ENCODE peak calls at places on chromosomes 4 and X, in six cellular contexts. S, O, P, A, F and E are unnamed samples.

GRCh38 chr4:22179124-22179874 is 230.7 kb upstream of the KCNIP4 start:
- DNase-seq in S (no peak), O (no peak), P (no peak), A (no peak), F (no peak), E (no peak)

GRCh38 chr4:15778191-15778741 is at the start of gene CD38:
- DNase-seq in S (no peak), O (peak; percentile 28), P (peak; percentile 11), A (no peak), F (no peak), E (no peak)

GRCh38 chrX:136185409-136186022 is 38.2 kb downstream of the FHL1 start:
- DNase-seq in S (no peak), O (no peak), P (no peak), A (no peak), F (no peak), E (no peak)

GRCh38 chrX:129233791-129234190 is 289.5 kb downstream of the SMARCA1 start:
- DNase-seq in S (no peak), O (no peak), P (no peak), A (no peak), F (no peak), E (no peak)

GRCh38 chrX:45710081-45710801 is 509.6 kb upstream of the DIPK2B start:
- DNase-seq in S (no peak), O (no peak), P (no peak), A (no peak), F (no peak), E (no peak)

GRCh38 chr4:15368906-15369305 is 58.9 kb upstream of the C1QTNF7 start:
- DNase-seq in S (no peak), O (no peak), P (no peak), A (no peak), F (no peak), E (no peak)

GRCh38 chr4:112127736-112128322 is 17.4 kb upstream of the FAM241A start:
- DNase-seq in S (no peak), O (no peak), P (no peak), A (no peak), F (no peak), E (no peak)

GRCh38 chr4:105145059-105145912 is 1.4 kb upstream of the TET2 start:
- DNase-seq in S (no peak), O (peak; percentile 29), P (no peak), A (no peak), F (no peak), E (no peak)

GRCh38 chrX:21972721-21973120 is 32.2 kb downstream of the SMS start:
- DNase-seq in S (no peak), O (peak; percentile 31), P (no peak), A (peak; percentile 26), F (no peak), E (peak; percentile 6)

GRCh38 chr4:12041828-12042227 is 613.1 kb upstream of the HS3ST1 start:
- DNase-seq in S (no peak), O (no peak), P (no peak), A (no peak), F (no peak), E (no peak)

GRCh38 chr4:139223682-139224317 is 46.8 kb upstream of the ELF2 start:
- DNase-seq in S (no peak), O (no peak), P (no peak), A (no peak), F (peak; percentile 33), E (no peak)

GRCh38 chr4:87622303-87622702 is 14.0 kb downstream of the DSPP start:
- DNase-seq in S (no peak), O (no peak), P (no peak), A (no peak), F (no peak), E (no peak)

GRCh38 chrX:45445745-45446412 is 245.2 kb upstream of the DIPK2B start:
- DNase-seq in S (no peak), O (no peak), P (no peak), A (no peak), F (no peak), E (no peak)

GRCh38 chr4:136680271-136680670 is 852.0 kb downstream of the PCDH18 start:
- DNase-seq in S (peak; percentile 85), O (no peak), P (no peak), A (no peak), F (no peak), E (no peak)

GRCh38 chrX:109760241-109760921 is 27.3 kb upstream of the ACSL4 start:
- DNase-seq in S (no peak), O (no peak), P (no peak), A (no peak), F (no peak), E (no peak)

GRCh38 chrX:14409341-14409740 is 120.0 kb upstream of the GLRA2 start:
- DNase-seq in S (no peak), O (no peak), P (no peak), A (no peak), F (no peak), E (no peak)

GRCh38 chr4:153206534-153206933 is 2.3 kb downstream of the TRIM2 start:
- DNase-seq in S (no peak), O (no peak), P (peak; percentile 49), A (no peak), F (no peak), E (no peak)

GRCh38 chr4:153205757-153206156 is 1.5 kb downstream of the TRIM2 start:
- DNase-seq in S (no peak), O (no peak), P (no peak), A (no peak), F (no peak), E (no peak)

GRCh38 chr4:153205028-153205648 is 895 bp downstream of the TRIM2 start:
- DNase-seq in S (no peak), O (peak; percentile 40), P (no peak), A (peak; percentile 6), F (no peak), E (peak; percentile 29)

GRCh38 chr4:153207561-153207960 is 3.3 kb downstream of the TRIM2 start:
- DNase-seq in S (peak; percentile 49), O (no peak), P (no peak), A (no peak), F (no peak), E (no peak)

DNA sequence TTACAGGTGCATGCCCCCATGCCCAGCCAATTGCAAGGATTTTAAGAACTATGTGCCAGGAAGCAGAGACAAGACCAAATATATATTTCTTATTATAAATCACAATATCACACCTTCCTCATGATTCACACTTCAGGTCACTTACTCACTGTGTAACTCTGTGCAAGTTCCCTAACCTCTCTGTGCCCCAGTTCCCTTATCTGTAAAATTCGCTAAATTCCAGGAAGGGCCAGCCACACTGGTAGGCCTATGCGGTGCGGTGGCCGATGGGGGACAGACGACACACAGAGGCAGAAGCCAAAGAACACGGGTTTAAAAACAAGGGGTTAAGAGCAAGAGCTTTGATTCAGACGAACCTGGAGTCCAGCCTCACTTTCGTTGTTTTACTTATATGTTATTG is 2.8 kb downstream of the TRIM2 start:
- DNase-seq in S (no peak), O (no peak), P (no peak), A (no peak), F (no peak), E (no peak)
- H3K9me3 ChIP-seq in S (no peaks in the 10 kb centered on the region), O (no peaks in the 10 kb centered on the region), P (no peaks in the 10 kb centered on the region), A (no peaks in the 10 kb centered on the region), F (no peaks in the 10 kb centered on the region), E (no peaks in the 10 kb centered on the region)

GRCh38 chr4:142700521-142700920 is 145.6 kb downstream of the INPP4B start:
- DNase-seq in S (no peak), O (peak; percentile 71), P (no peak), A (no peak), F (no peak), E (no peak)

GRCh38 chr4:142696334-142697122 is 149.6 kb downstream of the INPP4B start:
- DNase-seq in S (no peak), O (peak; percentile 48), P (no peak), A (no peak), F (no peak), E (no peak)

GRCh38 chr4:142697303-142697702 is 148.8 kb downstream of the INPP4B start:
- DNase-seq in S (no peak), O (no peak), P (no peak), A (no peak), F (no peak), E (no peak)

GRCh38 chr4:142697928-142698327 is 148.2 kb downstream of the INPP4B start:
- DNase-seq in S (no peak), O (no peak), P (no peak), A (no peak), F (no peak), E (no peak)

DNA sequence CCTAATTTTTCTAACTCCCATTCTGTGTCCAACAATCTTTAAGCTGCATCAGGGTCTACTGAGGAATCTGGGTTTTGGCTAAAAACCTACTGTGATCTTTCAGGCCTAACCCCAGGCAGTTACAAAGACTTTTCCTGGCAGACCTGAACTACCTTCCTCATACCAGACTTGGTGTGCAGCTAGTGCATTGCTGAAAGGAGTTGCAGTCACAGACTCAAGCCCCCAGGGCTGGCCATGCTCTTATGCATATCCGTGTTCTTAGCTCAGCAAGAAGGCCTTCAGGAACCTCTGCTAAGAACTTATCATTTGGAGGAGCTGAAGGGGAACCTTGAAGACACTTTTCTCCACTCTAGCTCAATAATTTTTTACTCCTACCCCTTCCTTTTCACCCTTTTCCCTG is 147.6 kb downstream of the INPP4B start:
- DNase-seq in S (no peak), O (no peak), P (no peak), A (no peak), F (no peak), E (no peak)
- H3K9me3 ChIP-seq in S (no peaks in the 10 kb centered on the region), O (no peaks in the 10 kb centered on the region), P (no peaks in the 10 kb centered on the region), A (no peaks in the 10 kb centered on the region), F (no peaks in the 10 kb centered on the region), E (no peaks in the 10 kb centered on the region)

DNA sequence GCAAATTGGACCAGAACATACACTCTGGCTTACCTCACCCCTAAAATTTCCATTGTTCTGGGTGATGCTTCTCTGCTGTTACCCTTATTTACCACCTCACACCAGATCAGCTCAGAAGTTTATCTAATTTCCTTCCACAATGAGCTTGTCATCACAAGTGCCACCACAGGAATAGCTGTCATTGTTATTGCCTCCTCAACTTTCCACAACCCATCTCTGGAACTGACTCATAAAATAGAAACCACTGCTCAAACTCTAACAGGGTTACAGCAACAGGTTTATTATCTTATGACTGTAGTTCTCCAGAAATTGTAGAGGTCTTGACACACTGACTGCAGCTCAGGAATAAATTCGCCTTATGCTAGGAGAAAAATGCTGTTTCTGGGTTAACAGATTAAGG is 52.7 kb downstream of the ZNF718 start:
- DNase-seq in S (no peak), O (no peak), P (no peak), A (no peak), F (no peak), E (no peak)
- H3K9me3 ChIP-seq in S (no peaks in the 10 kb centered on the region), O (peaks cover 5% of the 10 kb centered on the region), P (peaks cover 78% of the 10 kb centered on the region), A (peaks cover 26% of the 10 kb centered on the region), F (peaks cover 91% of the 10 kb centered on the region), E (peaks cover 39% of the 10 kb centered on the region)

GRCh38 chr4:5330339-5330738 is 279.1 kb downstream of the STK32B start:
- DNase-seq in S (no peak), O (no peak), P (no peak), A (no peak), F (no peak), E (no peak)
- H3K9me3 ChIP-seq in S (no peaks in the 10 kb centered on the region), O (no peaks in the 10 kb centered on the region), P (no peaks in the 10 kb centered on the region), A (no peaks in the 10 kb centered on the region), F (no peaks in the 10 kb centered on the region), E (no peaks in the 10 kb centered on the region)

GRCh38 chrX:118181030-118181429 is 64.4 kb upstream of the KLHL13 start:
- DNase-seq in S (no peak), O (no peak), P (no peak), A (no peak), F (no peak), E (no peak)
- H3K9me3 ChIP-seq in S (no peaks in the 10 kb centered on the region), O (no peaks in the 10 kb centered on the region), P (no peaks in the 10 kb centered on the region), A (no peaks in the 10 kb centered on the region), F (no peaks in the 10 kb centered on the region), E (no peaks in the 10 kb centered on the region)

GRCh38 chr4:175986-176385 is 51.7 kb downstream of the ZNF718 start:
- DNase-seq in S (no peak), O (no peak), P (no peak), A (no peak), F (no peak), E (no peak)

GRCh38 chr4:173666-174314 is 49.5 kb downstream of the ZNF718 start:
- DNase-seq in S (no peak), O (no peak), P (no peak), A (no peak), F (no peak), E (no peak)
- H3K9me3 ChIP-seq in S (peaks cover 2% of the 10 kb centered on the region), O (peaks cover 5% of the 10 kb centered on the region), P (peaks cover 69% of the 10 kb centered on the region), A (peaks cover 31% of the 10 kb centered on the region), F (peaks cover 87% of the 10 kb centered on the region), E (peaks cover 43% of the 10 kb centered on the region)